ENCODE peak calls at places on chromosomes 13 and 19, in seven cellular contexts. C, Z, M, U, S, R and G are unnamed samples. For H3K9me3, the result is how much of the 10 kb centered on the place peaks cover.

GRCh38 chr19:48497728-48498575 is 13.7 kb downstream of the LMTK3 start:
- DNase-seq in S (no peak), R (no peak), U (no peak), M (no peak), Z (no peak), C (no peak), G (no peak)

GRCh38 chr19:49808762-49809154 is 4.3 kb downstream of the FUZ start:
- DNase-seq in M (peak), U (peak), C (peak), S (peak), R (peak), Z (peak), G (peak)

GRCh38 chr13:30738946-30739528 is 3.7 kb downstream of the ALOX5AP start:
- DNase-seq in S (no peak), M (no peak), Z (no peak), C (no peak), R (no peak), U (no peak), G (no peak)

GRCh38 chr19:30473334-30473867 is 101.2 kb downstream of the ZNF536 start:
- DNase-seq in R (no peak), M (no peak), Z (no peak), U (no peak), S (no peak), C (no peak), G (no peak)

GRCh38 chr19:40584007-40584406 is 7.3 kb downstream of the SHKBP1 start:
- DNase-seq in Z (no peak), U (no peak), S (no peak), M (no peak), C (no peak), R (no peak), G (no peak)

GRCh38 chr19:39135701-39136100 is 10.1 kb downstream of the PAK4 start:
- DNase-seq in M (no peak), U (no peak), Z (no peak), R (no peak), S (no peak), C (no peak), G (no peak)

GRCh38 chr13:111531505-111531904 is 211.1 kb downstream of the TEX29 start:
- DNase-seq in M (peak), C (no peak), R (no peak), U (no peak), Z (no peak), S (no peak), G (no peak)

GRCh38 chr13:95745289-95745688 is 68.3 kb downstream of the DNAJC3 start:
- DNase-seq in C (no peak), M (no peak), U (no peak), S (no peak), R (peak), Z (no peak), G (no peak)

GRCh38 chr13:64314286-64314685 is 2898.6 kb upstream of the PCDH20 start:
- DNase-seq in S (no peak), Z (no peak), R (no peak), C (no peak), M (no peak), U (no peak), G (no peak)

GRCh38 chr13:72151241-72151640 is 284.2 kb upstream of the DACH1 start:
- DNase-seq in C (no peak), M (no peak), U (no peak), R (no peak), S (no peak), Z (no peak), G (no peak)

GRCh38 chr13:110233181-110233641 is 73.7 kb downstream of the COL4A1 start:
- DNase-seq in R (peak), Z (no peak), S (no peak), U (no peak), M (no peak), C (no peak), G (peak)

GRCh38 chr19:43784251-43784980 is 3.6 kb upstream of the KCNN4 start:
- DNase-seq in U (no peak), Z (peak), R (no peak), M (peak), C (peak), S (peak), G (no peak)

GRCh38 chr13:113842336-113843062 is 21.4 kb downstream of the GAS6 start:
- DNase-seq in C (no peak), S (no peak), Z (no peak), U (no peak), M (no peak), R (peak), G (peak)

GRCh38 chr19:11098327-11098726 is 9.1 kb downstream of the LDLR start:
- DNase-seq in M (no peak), S (no peak), Z (no peak), R (no peak), C (no peak), U (no peak), G (no peak)

GRCh38 chr19:11164879-11165406 is 9.4 kb upstream of the SPC24 start:
- DNase-seq in U (peak), M (no peak), Z (no peak), R (peak), C (no peak), S (no peak), G (peak)

GRCh38 chr13:36543671-36544070 is 111.4 kb downstream of the CCNA1 start:
- DNase-seq in C (no peak), M (no peak), U (no peak), R (no peak), S (no peak), Z (no peak), G (no peak)

GRCh38 chr13:107867701-107868661 is 347.4 kb downstream of the LIG4 start:
- DNase-seq in R (no peak), S (no peak), M (peak), U (no peak), C (no peak), Z (no peak), G (no peak)

GRCh38 chr19:45442927-45443461 is 19.3 kb upstream of the ERCC1 start:
- DNase-seq in Z (no peak), R (no peak), C (no peak), M (peak), U (peak), S (peak), G (peak)

GRCh38 chr19:41131186-41131585 is 17.0 kb downstream of the CYP2F1 start:
- DNase-seq in M (no peak), Z (no peak), C (no peak), U (no peak), R (no peak), S (no peak), G (no peak)

GRCh38 chr13:110907951-110908898 is 6.6 kb downstream of the ANKRD10 start:
- DNase-seq in R (no peak), S (peak), U (no peak), Z (no peak), C (no peak), M (no peak), G (no peak)

GRCh38 chr13:22893777-22894176 is 287.0 kb upstream of the SGCG start:
- DNase-seq in U (no peak), M (no peak), Z (no peak), S (no peak), C (no peak), R (no peak), G (no peak)

GRCh38 chr13:60032836-60033235 is 130.9 kb downstream of the DIAPH3 start:
- DNase-seq in C (no peak), U (no peak), M (no peak), R (no peak), S (no peak), Z (no peak), G (no peak)

DNA sequence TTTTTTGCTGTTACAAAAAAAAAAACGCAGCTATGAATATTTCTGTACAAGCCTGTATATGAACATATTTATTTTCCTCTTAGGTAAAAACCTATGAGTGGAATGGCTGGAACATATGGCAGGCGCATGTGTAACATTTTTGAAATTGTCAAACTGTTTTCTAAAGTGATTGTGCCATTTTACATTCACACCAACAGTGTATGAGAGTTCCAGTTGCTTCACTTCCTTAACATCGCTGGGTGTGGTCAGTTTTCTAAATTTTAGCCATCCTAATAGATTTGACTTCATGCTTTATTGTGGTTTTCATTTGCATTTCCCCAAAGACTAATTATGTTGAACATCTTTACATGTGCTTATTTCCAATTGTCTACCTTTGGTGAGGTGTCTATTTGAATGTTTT is 306.8 kb downstream of the KCNRG start:
- DNase-seq in Z (no peak), R (no peak), M (no peak), U (no peak), C (no peak), S (no peak), G (no peak)
- H3K9me3 ChIP-seq in Z (under half), R (under half), M (under half), U (under half), C (under half), S (under half), G (under half)

DNA sequence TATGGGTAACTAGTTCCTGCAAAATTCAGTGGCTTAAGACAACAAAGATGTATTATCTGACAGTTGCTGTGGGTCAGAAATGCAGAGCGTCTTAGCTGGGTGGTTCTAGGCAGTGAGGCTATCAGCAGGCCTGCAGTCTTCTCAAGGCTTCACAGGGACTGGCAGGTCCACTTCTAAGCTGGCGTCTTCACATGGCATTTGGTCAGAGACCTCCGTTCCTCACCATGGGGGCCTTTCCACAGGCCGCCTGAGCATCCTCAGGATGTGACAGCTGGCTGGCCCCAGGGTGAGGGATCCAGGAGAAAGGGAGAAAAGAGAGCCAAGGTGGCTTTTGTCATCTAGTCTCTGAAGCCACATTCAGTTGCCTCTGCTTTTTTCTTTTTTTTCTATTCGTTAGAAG is 50.4 kb downstream of the FGF14 start:
- DNase-seq in U (no peak), C (no peak), R (no peak), Z (no peak), S (no peak), M (no peak), G (no peak)
- H3K9me3 ChIP-seq in U (under half), C (under half), R (under half), Z (under half), S (under half), M (under half), G (under half)

GRCh38 chr19:20478936-20479335 is 86.6 kb downstream of the ZNF737 start:
- DNase-seq in C (no peak), M (no peak), Z (no peak), S (no peak), R (no peak), U (no peak), G (no peak)
- H3K9me3 ChIP-seq in C (under half), M (under half), Z (under half), S (under half), R (under half), U (under half), G (under half)

GRCh38 chr13:54912367-54912766 is 1883.8 kb downstream of the OLFM4 start:
- DNase-seq in S (no peak), C (no peak), U (no peak), R (no peak), Z (no peak), M (no peak), G (no peak)
- H3K9me3 ChIP-seq in S (under half), C (under half), U (under half), R (under half), Z (under half), M (under half), G (under half)

GRCh38 chr19:54708781-54709180 is 15.5 kb upstream of the KIR3DL3 start:
- DNase-seq in M (no peak), R (no peak), C (no peak), Z (no peak), S (no peak), U (no peak), G (no peak)

GRCh38 chr19:54704928-54705327 is 19.3 kb upstream of the KIR3DL3 start:
- DNase-seq in U (no peak), R (no peak), Z (no peak), S (no peak), M (no peak), C (no peak), G (no peak)

DNA sequence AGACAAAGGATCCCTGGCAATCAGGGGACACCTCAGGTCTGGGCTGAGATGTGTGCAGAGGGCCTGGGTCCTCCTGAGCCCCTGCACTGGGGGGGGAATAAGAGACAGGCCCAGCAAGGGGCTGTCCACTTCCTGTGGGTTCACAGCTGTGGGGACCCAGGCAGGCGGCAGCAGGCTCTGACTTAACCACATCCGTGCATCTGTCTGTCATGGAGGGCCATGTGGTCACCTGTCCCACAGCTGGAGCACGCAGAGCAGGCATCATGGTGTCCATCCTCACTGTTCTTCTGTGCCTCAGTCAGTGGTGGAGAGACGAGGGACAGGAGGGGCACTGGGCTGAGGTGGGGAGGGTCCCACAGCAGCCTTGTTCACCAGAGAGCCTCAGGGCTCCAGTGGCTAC is 16.3 kb upstream of the KIR3DL3 start:
- DNase-seq in C (no peak), Z (no peak), U (no peak), M (no peak), R (no peak), S (no peak), G (no peak)
- H3K9me3 ChIP-seq in C (under half), Z (under half), U (under half), M (under half), R (under half), S (under half), G (under half)

GRCh38 chr19:23385404-23385803 is 9.9 kb downstream of the ZNF91 start:
- DNase-seq in M (no peak), R (no peak), C (no peak), Z (no peak), S (no peak), U (no peak), G (no peak)

GRCh38 chr19:23384858-23385257 is 10.4 kb downstream of the ZNF91 start:
- DNase-seq in C (no peak), R (no peak), S (no peak), U (no peak), M (no peak), Z (no peak), G (no peak)

GRCh38 chr19:23381114-23381513 is 14.2 kb downstream of the ZNF91 start:
- DNase-seq in S (no peak), U (no peak), C (no peak), Z (no peak), M (no peak), R (no peak), G (no peak)

GRCh38 chr19:23384166-23384565 is 11.1 kb downstream of the ZNF91 start:
- DNase-seq in U (no peak), R (no peak), Z (no peak), C (no peak), S (no peak), M (no peak), G (no peak)

DNA sequence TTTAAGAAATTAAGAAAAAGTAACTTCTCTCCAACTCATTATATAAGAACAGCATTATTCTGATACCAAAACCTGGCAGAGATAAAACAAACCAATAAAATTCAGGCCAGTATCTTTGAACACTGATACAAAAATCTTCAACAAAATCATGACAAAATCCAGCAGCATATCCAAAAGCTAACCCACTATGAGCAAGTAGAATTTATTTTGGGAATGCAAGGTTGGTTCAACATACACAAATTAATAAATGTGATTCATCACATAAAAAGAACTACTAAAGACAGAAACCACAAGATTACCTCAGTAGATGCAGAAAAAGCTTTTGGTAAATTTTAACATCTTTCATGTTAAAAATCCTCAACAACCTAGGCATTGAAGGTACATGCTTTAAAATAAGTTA is 12.3 kb downstream of the ZNF91 start:
- DNase-seq in U (no peak), S (no peak), Z (no peak), R (no peak), C (no peak), M (no peak), G (no peak)
- H3K9me3 ChIP-seq in U (under half), S (under half), Z (half or more), R (half or more), C (under half), M (under half), G (under half)

DNA sequence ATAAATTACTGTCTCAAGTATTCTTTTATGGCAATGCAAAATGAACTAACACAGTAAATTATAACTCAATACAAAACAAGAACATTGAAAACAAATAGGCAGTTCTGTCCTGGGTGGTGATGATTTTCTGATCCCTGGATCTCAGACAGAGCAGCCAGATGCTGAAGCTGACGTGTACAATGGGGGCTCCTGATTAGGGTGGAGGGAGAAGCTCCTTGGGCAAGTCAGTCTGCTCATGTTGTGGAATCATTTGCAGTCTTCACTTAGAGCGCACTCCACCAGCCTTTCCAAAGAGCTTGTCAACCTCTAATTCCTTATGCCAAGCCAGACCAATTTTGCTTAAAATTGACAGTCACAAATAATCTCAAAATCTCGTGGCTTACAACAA is 21.6 kb downstream of the FXYD5 start:
- DNase-seq in S (no peak), R (no peak), Z (no peak), M (no peak), U (no peak), C (no peak), G (no peak)
- H3K9me3 ChIP-seq in S (under half), R (under half), Z (under half), M (under half), U (under half), C (under half), G (under half)

DNA sequence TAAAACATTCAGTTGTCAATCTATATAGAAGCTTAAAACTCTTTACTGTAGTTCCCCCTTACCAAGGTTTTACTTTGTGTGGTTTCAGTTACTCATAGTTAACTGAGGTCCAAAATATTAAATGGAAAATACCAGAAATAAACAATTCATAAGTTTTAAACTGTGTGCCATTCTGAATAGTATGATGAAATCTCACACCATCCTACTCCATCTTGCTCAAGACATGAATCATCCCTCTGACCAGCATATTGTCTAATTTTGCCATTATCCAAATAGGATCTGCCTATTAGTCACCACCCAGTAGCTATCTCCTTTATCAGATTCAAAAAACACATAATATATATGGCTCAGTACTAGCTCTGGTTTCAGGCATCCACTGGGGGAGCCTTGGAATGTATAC is 22.4 kb downstream of the ZNF571 start:
- DNase-seq in R (no peak), M (no peak), Z (no peak), U (no peak), S (no peak), C (no peak), G (no peak)
- H3K9me3 ChIP-seq in R (under half), M (under half), Z (half or more), U (half or more), S (under half), C (half or more), G (under half)

DNA sequence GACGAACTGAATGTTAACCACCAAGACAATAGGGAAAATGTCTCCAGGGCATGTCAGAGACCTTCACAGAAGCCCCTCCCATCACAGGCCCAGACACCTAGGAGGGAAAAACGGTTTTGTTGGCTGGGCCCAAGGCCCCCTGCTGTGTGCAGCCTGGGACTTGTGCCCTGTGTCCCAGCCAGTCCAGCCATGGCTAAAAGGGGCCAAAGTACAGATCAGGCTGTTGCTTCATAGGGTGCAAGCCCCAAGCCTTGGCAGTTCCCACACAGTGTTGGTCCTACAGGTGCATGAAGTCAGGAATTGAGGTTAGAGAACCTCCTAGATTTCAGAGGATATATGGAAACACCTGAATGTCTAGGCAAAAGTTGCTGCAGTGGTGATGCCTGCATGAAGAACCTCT is 428.7 kb downstream of the SUCLA2 start:
- DNase-seq in U (no peak), S (no peak), C (no peak), M (no peak), R (no peak), Z (no peak), G (no peak)
- H3K9me3 ChIP-seq in U (under half), S (under half), C (under half), M (under half), R (under half), Z (under half), G (under half)